ENCODE peak calls at places on chromosomes 11 and 22, in ten cellular contexts. P, M, N, K, O, A, C, X, U and W are unnamed samples.
A peak's percentile ranks its signal among the peaks of the same experiment; 100 is the strongest.

GRCh38 chr11:117361432-117361831 is 33.8 kb downstream of the CEP164 start:
- DNase-seq in X (no peak), C (no peak), P (no peak), A (no peak), O (no peak), N (no peak), K (no peak), U (no peak), M (no peak), W (no peak)

GRCh38 chr11:108223449-108224149 is 732 bp downstream of the ATM start:
- DNase-seq in U (no peak), N (no peak), X (no peak), O (no peak), C (no peak), A (peak; percentile 38), M (no peak), P (no peak), K (no peak), W (no peak)

GRCh38 chr11:561148-562003 is 606 bp downstream of the RASSF7 start:
- DNase-seq in M (no peak), P (peak; percentile 81), K (no peak), U (peak; percentile 90), C (peak; percentile 90), O (no peak), X (no peak), N (peak; percentile 84), A (peak; percentile 17), W (no peak)

GRCh38 chr11:13661074-13661623 is 7.3 kb upstream of the FAR1 start:
- DNase-seq in M (no peak), A (no peak), O (no peak), K (no peak), P (no peak), X (no peak), N (no peak), C (no peak), U (no peak), W (no peak)

GRCh38 chr22:45329536-45329936 is 19.8 kb downstream of the FAM118A start:
- DNase-seq in O (no peak), U (peak; percentile 96), K (no peak), M (peak; percentile 82), X (peak; percentile 82), C (no peak), P (no peak), N (no peak), A (no peak), W (no peak)

GRCh38 chr22:43884600-43885318 is 7.1 kb downstream of the PNPLA5 start:
- DNase-seq in M (peak; percentile 71), K (no peak), N (peak; percentile 60), A (peak; percentile 45), U (peak; percentile 76), X (peak; percentile 35), C (peak; percentile 72), P (peak; percentile 48), O (peak; percentile 53), W (peak; percentile 72)

GRCh38 chr11:77207019-77207485 is 79.0 kb downstream of the MYO7A start:
- DNase-seq in A (no peak), M (no peak), P (no peak), N (no peak), O (no peak), U (no peak), C (no peak), X (no peak), K (no peak), W (no peak)

GRCh38 chr11:78560066-78560597 is 14.5 kb downstream of the NARS2 start:
- DNase-seq in N (no peak), C (no peak), P (no peak), A (no peak), O (no peak), K (no peak), M (no peak), X (no peak), U (no peak), W (peak; percentile 5)

DNA sequence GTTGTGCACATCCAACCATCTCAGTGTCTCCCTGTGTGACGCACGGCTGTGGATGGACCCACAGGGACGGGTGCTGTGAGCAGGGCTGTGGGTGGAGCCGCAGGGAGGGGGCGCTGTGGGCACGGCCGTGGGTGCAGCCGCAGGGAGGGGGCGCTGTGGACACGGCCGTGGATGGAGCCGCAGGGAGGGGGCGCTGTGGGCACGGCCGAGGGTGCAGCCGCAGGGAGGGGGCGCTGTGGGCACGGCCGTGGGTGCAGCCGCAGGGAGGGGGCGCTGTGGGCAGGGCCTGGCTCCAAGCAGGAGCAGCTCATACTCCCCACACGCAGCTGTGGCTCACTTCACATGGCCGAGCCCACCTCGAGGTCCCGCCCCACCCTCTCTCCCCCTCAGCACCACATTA is 6.0 kb upstream of the MAPK11 start:
- DNase-seq in K (peak; percentile 52), P (peak; percentile 76), O (peak; percentile 22), N (peak; percentile 77), A (peak; percentile 95), C (peak; percentile 72), U (peak; percentile 80), X (no peak), M (peak; percentile 75), W (no peak)
- H3K27ac ChIP-seq in K (peak overlapping the region; percentile 61), P (no peak overlapping the region), O (peak overlapping the region; percentile 51), N (no peak overlapping the region), A (no peak overlapping the region), C (no peak overlapping the region), U (no peak overlapping the region), X (no peak overlapping the region), M (no peak overlapping the region), W (no peak overlapping the region)

GRCh38 chr22:24697141-24697540 is 77.4 kb downstream of the PIWIL3 start:
- DNase-seq in M (no peak), A (no peak), X (no peak), N (no peak), P (no peak), C (no peak), O (no peak), U (no peak), K (no peak), W (no peak)

GRCh38 chr22:24697671-24698082 is 76.8 kb downstream of the PIWIL3 start:
- DNase-seq in N (peak; percentile 57), M (peak; percentile 31), U (peak; percentile 45), K (no peak), C (no peak), O (peak; percentile 46), A (no peak), P (no peak), X (no peak), W (no peak)

GRCh38 chr22:24696551-24697001 is 77.9 kb downstream of the PIWIL3 start:
- DNase-seq in U (no peak), C (no peak), P (no peak), O (no peak), A (no peak), K (no peak), N (no peak), X (no peak), M (no peak), W (no peak)

GRCh38 chr22:24694971-24695928 is 79.3 kb downstream of the PIWIL3 start:
- DNase-seq in K (no peak), U (no peak), N (no peak), P (no peak), A (no peak), M (no peak), O (no peak), C (no peak), X (no peak), W (no peak)

DNA sequence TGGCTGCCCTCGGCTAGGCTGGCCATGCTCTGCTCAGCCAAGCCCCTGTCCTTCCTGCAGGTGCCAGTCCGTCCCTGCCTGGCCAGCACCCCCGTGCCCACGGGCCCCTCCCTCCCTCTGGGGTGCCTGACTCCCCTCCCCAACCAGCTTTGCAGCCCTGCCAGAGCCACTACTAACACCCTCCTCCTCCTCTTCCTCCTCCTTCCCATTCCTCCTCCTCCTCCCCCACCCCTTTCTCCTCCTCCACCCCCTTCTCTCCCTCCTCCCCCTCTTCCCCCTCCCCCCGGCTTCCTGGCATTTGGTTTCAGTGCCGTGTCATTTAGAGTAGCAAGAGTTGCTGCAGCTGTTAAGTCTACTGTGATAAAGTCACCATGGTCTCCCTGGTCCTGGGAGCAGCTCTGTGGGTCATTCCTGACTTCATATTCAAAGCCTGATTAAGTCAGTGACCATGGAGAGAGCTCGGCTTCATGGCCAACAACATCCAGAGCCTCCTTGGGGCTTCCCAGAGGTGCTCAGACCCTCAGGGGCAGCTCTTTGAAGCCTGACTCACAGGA is 78.5 kb downstream of the PIWIL3 start:
- DNase-seq in C (no peak), K (no peak), U (no peak), X (peak; percentile 47), M (peak; percentile 29), A (peak; percentile 12), P (no peak), N (no peak), O (no peak), W (no peak)
- H3K4me1 ChIP-seq in C (peaks cover 25% of the 10 kb centered on the region), K (peaks cover 20% of the 10 kb centered on the region), U (no peaks in the 10 kb centered on the region), X (peaks cover 6% of the 10 kb centered on the region), M (peaks cover 27% of the 10 kb centered on the region), A (peaks cover 19% of the 10 kb centered on the region), P (no peaks in the 10 kb centered on the region), N (no peaks in the 10 kb centered on the region), O (peaks cover 18% of the 10 kb centered on the region), W (peaks cover 17% of the 10 kb centered on the region)

GRCh38 chr11:86374586-86374985 is at the start of gene CCDC81:
- DNase-seq in C (peak; percentile 13), M (peak; percentile 13), K (no peak), O (no peak), A (no peak), X (peak; percentile 8), U (no peak), N (no peak), P (no peak), W (no peak)

GRCh38 chr11:86377972-86378371 is 3.3 kb downstream of the CCDC81 start:
- DNase-seq in C (no peak), A (no peak), O (no peak), P (no peak), X (no peak), M (no peak), N (no peak), U (no peak), K (no peak), W (no peak)

GRCh38 chr11:86372586-86372985 is 2.1 kb upstream of the CCDC81 start:
- DNase-seq in X (no peak), N (no peak), M (no peak), U (no peak), C (no peak), P (no peak), A (no peak), K (no peak), O (no peak), W (no peak)

GRCh38 chr11:86370922-86371614 is 3.6 kb upstream of the CCDC81 start:
- DNase-seq in P (peak; percentile 22), M (no peak), U (no peak), C (peak; percentile 54), K (no peak), N (no peak), X (no peak), O (no peak), A (no peak), W (no peak)

DNA sequence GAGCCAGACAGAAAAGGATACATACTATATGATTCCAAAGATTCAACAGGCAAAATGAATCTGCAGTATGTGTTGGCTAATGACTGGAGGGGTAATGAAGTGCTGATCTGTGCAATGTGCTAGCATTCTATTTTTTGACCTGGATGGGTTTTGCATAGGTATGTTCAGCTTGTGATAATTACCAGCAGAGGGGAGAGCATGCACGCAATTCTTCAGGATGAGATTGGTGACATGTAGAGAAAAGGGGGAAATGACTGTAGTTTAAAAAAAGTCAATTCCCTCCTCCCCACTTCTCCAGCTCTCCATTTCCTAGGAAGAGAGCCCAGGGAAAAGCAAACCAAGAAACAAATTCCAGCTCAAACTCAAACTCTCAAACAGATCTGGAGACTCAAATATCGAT is 566 bp upstream of the CCDC81 start:
- DNase-seq in C (no peak), O (no peak), K (no peak), M (no peak), N (no peak), X (no peak), U (no peak), P (no peak), A (no peak), W (no peak)
- H3K4me3 ChIP-seq in C (no peak overlapping the region), O (no peak overlapping the region), K (no peak overlapping the region), M (no peak overlapping the region), N (peak overlapping the region; percentile 22), X (peak overlapping the region; percentile 40), U (no peak overlapping the region), P (no peak overlapping the region), A (no peak overlapping the region), W (no peak overlapping the region)

GRCh38 chr11:3826721-3827120 is 14.0 kb downstream of the RHOG start:
- DNase-seq in X (no peak), K (no peak), A (no peak), P (no peak), U (no peak), M (no peak), C (no peak), O (no peak), N (no peak), W (no peak)
- H3K27ac ChIP-seq in X (no peak overlapping the region), K (no peak overlapping the region), A (no peak overlapping the region), P (no peak overlapping the region), U (no peak overlapping the region), M (no peak overlapping the region), C (no peak overlapping the region), O (peak overlapping the region; percentile 60), N (no peak overlapping the region), W (no peak overlapping the region)